ENCODE peak calls at places on chromosomes 11 and 22, in four cellular contexts. One of them, this sample, is unnamed.

GRCh38 chr11:99682171-99682570 is 661.4 kb downstream of the CNTN5 start:
- DNase-seq in GM23338: no peak
- DNase-seq in EL: no peak
- DNase-seq in CD8-positive, alpha-beta memory T cell: no peak
- DNase-seq in this sample: no peak

GRCh38 chr22:23281406-23282088 is 101.2 kb downstream of the BCR start:
- DNase-seq in GM23338: peak; percentile 93
- DNase-seq in EL: peak; percentile 75
- DNase-seq in CD8-positive, alpha-beta memory T cell: peak; percentile 71
- DNase-seq in this sample: peak; percentile 53

GRCh38 chr11:86606849-86607481 is 65.5 kb downstream of the ME3 start:
- DNase-seq in GM23338: no peak
- DNase-seq in EL: no peak
- DNase-seq in CD8-positive, alpha-beta memory T cell: no peak
- DNase-seq in this sample: peak; percentile 76

GRCh38 chr22:27462190-27462589 is 339.4 kb downstream of the MN1 start:
- DNase-seq in GM23338: no peak
- DNase-seq in EL: no peak
- DNase-seq in CD8-positive, alpha-beta memory T cell: no peak
- DNase-seq in this sample: peak; percentile 0

GRCh38 chr11:111761056-111761455 is 5.1 kb downstream of the PPP2R1B start:
- DNase-seq in GM23338: no peak
- DNase-seq in EL: no peak
- DNase-seq in CD8-positive, alpha-beta memory T cell: no peak
- DNase-seq in this sample: no peak

GRCh38 chr11:117430293-117430955 is 102.8 kb downstream of the CEP164 start:
- DNase-seq in GM23338: no peak
- DNase-seq in EL: no peak
- DNase-seq in CD8-positive, alpha-beta memory T cell: no peak
- DNase-seq in this sample: no peak

GRCh38 chr11:1111545-1112212 is 37.0 kb downstream of the MUC2 start:
- DNase-seq in GM23338: no peak
- DNase-seq in EL: no peak
- DNase-seq in CD8-positive, alpha-beta memory T cell: no peak
- DNase-seq in this sample: no peak

GRCh38 chr22:16824718-16825687 is at the start of gene XKR3:
- DNase-seq in GM23338: peak; percentile 23
- DNase-seq in EL: no peak
- DNase-seq in CD8-positive, alpha-beta memory T cell: no peak
- DNase-seq in this sample: no peak

GRCh38 chr11:95884364-95884763 is 39.5 kb downstream of the MTMR2 start:
- DNase-seq in GM23338: no peak
- DNase-seq in EL: peak; percentile 49
- DNase-seq in CD8-positive, alpha-beta memory T cell: no peak
- DNase-seq in this sample: no peak

GRCh38 chr22:44130076-44130711 is 50.5 kb upstream of the PARVG start:
- DNase-seq in GM23338: no peak
- DNase-seq in EL: no peak
- DNase-seq in CD8-positive, alpha-beta memory T cell: no peak
- DNase-seq in this sample: no peak

GRCh38 chr22:39493759-39494158 is 8.3 kb upstream of the MIEF1 start:
- DNase-seq in GM23338: no peak
- DNase-seq in EL: peak; percentile 83
- DNase-seq in CD8-positive, alpha-beta memory T cell: no peak
- DNase-seq in this sample: peak; percentile 51

GRCh38 chr22:38230108-38230825 is 28.5 kb downstream of the MAFF start:
- DNase-seq in GM23338: peak; percentile 73
- DNase-seq in EL: no peak
- DNase-seq in CD8-positive, alpha-beta memory T cell: no peak
- DNase-seq in this sample: no peak

GRCh38 chr11:14894657-14895598 is 2.9 kb upstream of the CYP2R1 start:
- DNase-seq in GM23338: no peak
- DNase-seq in EL: peak; percentile 30
- DNase-seq in CD8-positive, alpha-beta memory T cell: no peak
- DNase-seq in this sample: no peak

GRCh38 chr22:19743081-19743480 is 17.5 kb upstream of the TBX1 start:
- DNase-seq in GM23338: no peak
- DNase-seq in EL: no peak
- DNase-seq in CD8-positive, alpha-beta memory T cell: no peak
- DNase-seq in this sample: no peak

GRCh38 chr11:79421820-79422219 is 19.0 kb downstream of the TENM4 start:
- DNase-seq in GM23338: no peak
- DNase-seq in EL: no peak
- DNase-seq in CD8-positive, alpha-beta memory T cell: no peak
- DNase-seq in this sample: no peak

GRCh38 chr11:130888790-130889189 is 27.5 kb downstream of the SNX19 start:
- DNase-seq in GM23338: no peak
- DNase-seq in EL: no peak
- DNase-seq in CD8-positive, alpha-beta memory T cell: no peak
- DNase-seq in this sample: no peak

GRCh38 chr22:37659897-37660708 is 1.6 kb downstream of the PDXP start:
- DNase-seq in GM23338: no peak
- DNase-seq in EL: no peak
- DNase-seq in CD8-positive, alpha-beta memory T cell: no peak
- DNase-seq in this sample: no peak

This sample was measured in PC-9.